ENCODE peak calls at places on chromosomes 4 and X, in ten cellular contexts. W, F, C, U, L, P, H, T, J and Z are unnamed samples.

GRCh38 chrX:147899715-147900114 is 12.0 kb upstream of the FMR1 start:
- DNase-seq in W (no peak), T (no peak), L (no peak), H (no peak), J (no peak), F (no peak), U (no peak), P (no peak), C (no peak), Z (no peak)

GRCh38 chr4:155777971-155778710 is 19.3 kb downstream of the GUCY1B1 start:
- DNase-seq in W (no peak), U (no peak), T (peak), C (no peak), F (no peak), L (no peak), J (peak), P (no peak), H (no peak), Z (no peak)

GRCh38 chrX:125778256-125778655 is 387.8 kb downstream of the DCAF12L2 start:
- DNase-seq in P (no peak), T (no peak), J (no peak), L (no peak), H (no peak), F (no peak), U (no peak), C (no peak), W (no peak), Z (no peak)

GRCh38 chr4:128244379-128244778 is 43.2 kb downstream of the PGRMC2 start:
- DNase-seq in T (peak), H (no peak), C (no peak), U (no peak), J (no peak), P (no peak), F (no peak), W (no peak), L (no peak), Z (no peak)

GRCh38 chr4:54332577-54332976 is 103.5 kb downstream of the PDGFRA start:
- DNase-seq in C (no peak), J (no peak), H (no peak), P (no peak), W (no peak), L (no peak), T (no peak), U (no peak), F (peak), Z (no peak)

GRCh38 chrX:16762579-16762978 is 23.7 kb upstream of the TXLNG start:
- DNase-seq in L (no peak), W (no peak), T (no peak), P (no peak), U (no peak), H (no peak), J (no peak), C (no peak), F (no peak), Z (no peak)

GRCh38 chr4:137909910-137910309 is 332.2 kb downstream of the SLC7A11 start:
- DNase-seq in H (peak), W (no peak), J (no peak), L (no peak), U (no peak), C (no peak), P (no peak), T (no peak), F (no peak), Z (no peak)

GRCh38 chr4:115159141-115159540 is 45.7 kb upstream of the NDST4 start:
- DNase-seq in P (no peak), L (no peak), T (peak), H (no peak), U (no peak), W (no peak), J (peak), C (no peak), F (no peak), Z (no peak)